ENCODE peak calls at places on chromosomes 3 and 15, in six cellular contexts. F is BJ, S is body of pancreas, N is psoas muscle, U is cardiac muscle cell, T is IMR-90. X is an unnamed sample.

GRCh38 chr3:187799942-187800637 is 54.8 kb upstream of the BCL6 start:
- DNase-seq in F (no peak), S (no peak), N (no peak), U (no peak), T (peak), X (no peak)

GRCh38 chr3:19146685-19147650 is 1.3 kb upstream of the KCNH8 start:
- DNase-seq in F (no peak), S (peak), N (peak), U (peak), T (peak), X (no peak)

GRCh38 chr15:73677146-73677607 is 7.0 kb upstream of the CD276 start:
- DNase-seq in F (no peak), S (peak), N (peak), U (peak), T (peak), X (no peak)

GRCh38 chr3:143826296-143826695 is 22.0 kb downstream of the SLC9A9 start:
- DNase-seq in F (no peak), S (no peak), N (no peak), U (no peak), T (no peak), X (no peak)

GRCh38 chr3:126134219-126134975 is 46.0 kb downstream of the ALDH1L1 start:
- DNase-seq in F (no peak), S (peak), N (peak), U (peak), T (peak), X (no peak)

GRCh38 chr3:131501949-131502348 is 822 bp downstream of the MRPL3 start:
- DNase-seq in F (no peak), S (no peak), N (no peak), U (peak), T (no peak), X (no peak)

GRCh38 chr3:42846682-42847522 is 28.8 kb downstream of the CYP8B1 start:
- DNase-seq in F (no peak), S (no peak), N (peak), U (no peak), T (no peak), X (no peak)

GRCh38 chr3:24375947-24376384 is 118.7 kb downstream of the THRB start:
- DNase-seq in F (no peak), S (no peak), N (no peak), U (peak), T (no peak), X (no peak)

GRCh38 chr3:186413615-186414415 is 51.8 kb upstream of the DGKG start:
- DNase-seq in F (no peak), S (peak), N (peak), U (peak), T (no peak), X (no peak)

GRCh38 chr3:114231616-114232015 is 5.8 kb downstream of the ZNF80 start:
- DNase-seq in F (no peak), S (no peak), N (no peak), U (no peak), T (no peak), X (no peak)

GRCh38 chr15:89021224-89021623 is 67.0 kb upstream of the ABHD2 start:
- DNase-seq in F (no peak), S (no peak), N (no peak), U (no peak), T (no peak), X (peak)

GRCh38 chr3:42709621-42710020 is 7.0 kb upstream of the HHATL start:
- DNase-seq in F (no peak), S (peak), N (peak), U (no peak), T (no peak), X (no peak)

DNA sequence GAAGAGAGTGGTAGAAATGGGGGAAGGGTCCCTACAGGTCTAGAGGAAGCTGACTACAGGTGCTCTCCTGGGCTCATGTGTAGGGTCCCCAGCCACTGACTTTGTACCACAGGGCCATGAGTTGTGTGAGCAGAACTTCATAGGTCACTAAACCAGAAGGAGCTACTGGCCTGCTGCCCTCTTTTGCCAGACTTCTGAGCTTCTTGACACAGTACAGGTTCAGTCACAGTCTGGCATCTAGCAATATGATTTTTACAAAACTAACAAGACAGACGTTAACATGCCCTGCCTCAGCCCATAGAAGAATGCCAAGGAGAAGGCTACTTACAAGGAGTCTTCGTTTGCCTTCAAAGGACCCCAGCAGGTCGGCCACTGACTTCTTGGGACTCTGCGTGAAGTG is 3.2 kb downstream of the CCDC80 start:
- DNase-seq in F (no peak), S (no peak), N (no peak), U (no peak), T (no peak), X (no peak)
- H3K4me3 ChIP-seq in F (peak), S (no peak), N (peak), U (no peak), T (peak), X (peak)

DNA sequence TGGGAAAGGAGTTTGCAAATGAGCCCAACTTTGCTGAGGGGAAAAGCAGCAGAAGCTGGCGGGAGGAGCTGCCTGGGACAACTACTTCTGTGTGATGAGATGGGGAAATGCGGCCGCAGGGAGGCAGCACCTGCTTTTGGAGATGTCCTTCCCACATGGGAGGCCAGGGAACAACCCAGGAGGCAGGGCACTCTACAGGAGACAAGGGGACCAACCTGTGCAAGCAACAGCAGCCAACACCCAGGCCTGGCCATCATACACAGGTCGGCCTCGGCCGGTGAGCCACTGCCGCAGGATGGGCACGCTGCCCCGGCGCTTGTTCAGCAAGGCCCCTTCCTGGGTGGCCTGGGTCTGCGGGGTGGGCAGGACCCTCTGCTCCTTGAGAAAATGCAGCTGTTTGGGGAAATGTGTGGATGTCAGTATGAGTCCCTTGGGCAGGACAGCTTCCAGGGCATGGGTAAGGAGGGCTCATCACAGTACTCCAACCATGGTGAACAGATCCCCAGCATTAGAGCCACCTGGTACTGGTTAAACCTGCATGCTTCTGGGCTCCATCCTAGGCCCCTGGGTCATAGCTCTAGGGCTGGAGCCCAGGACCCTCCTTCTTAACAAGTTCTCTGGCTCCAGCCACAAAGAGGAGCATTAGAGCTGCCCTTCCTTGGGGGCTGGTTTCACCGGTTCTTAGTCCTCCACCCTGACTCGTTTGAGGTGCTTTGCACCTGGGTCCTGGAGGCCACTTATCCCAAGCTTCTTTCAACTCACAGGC is 11.6 kb downstream of the EPB42 start:
- DNase-seq in F (no peak), S (no peak), N (no peak), U (peak), T (no peak), X (no peak)
- TF ChIP-seq CTCF in F (no peak), S (no peak), N (no peak), U (peak), T (peak), X (peak)

GRCh38 chr15:93088981-93089854 is at the start of gene RGMA:
- DNase-seq in F (no peak), S (peak), N (peak), U (peak), T (no peak), X (no peak)

GRCh38 chr15:93088200-93088980 is 621 bp downstream of the RGMA start:
- DNase-seq in F (no peak), S (peak), N (peak), U (peak), T (no peak), X (no peak)

GRCh38 chr15:93091465-93091864 is 2.5 kb upstream of the RGMA start:
- DNase-seq in F (no peak), S (no peak), N (no peak), U (no peak), T (no peak), X (no peak)

GRCh38 chr15:93087825-93088199 is 1.2 kb downstream of the RGMA start:
- DNase-seq in F (no peak), S (peak), N (peak), U (peak), T (peak), X (no peak)

DNA sequence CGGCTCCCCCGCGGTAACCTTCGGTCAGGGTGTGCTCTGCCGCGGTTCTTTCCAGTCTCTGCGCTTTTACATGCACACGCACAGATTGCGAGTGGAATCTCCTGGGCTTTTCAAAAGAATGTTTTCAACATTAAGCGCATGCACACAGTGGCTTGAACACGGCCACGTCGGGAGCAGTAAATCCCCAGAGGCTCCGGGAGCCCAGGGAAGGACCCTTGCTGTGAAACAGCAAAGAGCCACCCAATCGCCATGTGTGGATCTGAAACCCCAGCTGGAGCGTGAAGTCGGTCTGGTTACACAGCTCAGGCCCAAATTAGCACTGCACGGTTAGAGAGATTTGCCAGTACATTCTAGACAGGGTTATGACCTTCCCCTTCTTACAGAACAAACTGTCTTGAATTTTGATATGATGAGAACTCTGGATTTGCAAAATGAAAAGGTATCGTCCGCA is 869 bp upstream of the RGMA start:
- DNase-seq in F (no peak), S (no peak), N (peak), U (no peak), T (no peak), X (no peak)
- H3K4me3 ChIP-seq in F (no peak), S (no peak), N (peak), U (no peak), T (no peak), X (no peak)

DNA sequence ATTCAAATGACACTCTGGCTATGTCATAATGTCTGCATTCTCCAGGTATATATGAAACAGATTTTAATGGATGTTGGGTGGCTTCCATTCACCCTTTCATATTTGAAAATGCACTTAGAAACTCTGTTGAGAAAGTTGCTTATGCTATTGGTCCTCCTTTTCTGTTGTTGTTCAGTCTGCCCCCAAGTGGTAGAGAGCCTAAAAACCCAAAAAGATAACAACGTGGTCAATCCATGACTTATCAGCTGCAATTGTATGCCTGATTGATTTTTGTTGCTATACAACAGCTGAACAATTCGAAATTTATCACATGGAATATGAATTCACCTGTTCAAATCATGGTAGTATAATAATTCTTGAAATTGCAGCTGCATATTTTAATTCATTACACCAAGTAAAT is 279.8 kb downstream of the ROBO2 start:
- DNase-seq in F (no peak), S (no peak), N (no peak), U (peak), T (peak), X (no peak)
- TF ChIP-seq CTCF in F (peak), S (no peak), N (no peak), U (no peak), T (peak), X (peak)

X was measured in AG09309.